ENCODE peak calls at places on chromosomes 13 and 19, in nine cellular contexts. K is anterior cingulate cortex; A is activated T-cell treated with anti-CD3 and anti-CD28 coated beads, Interleukin-2, amount 50 U/mL, for 24 hours; W is GM19239; N is GM04503; M is central memory CD8-positive, alpha-beta T cell; C is iPS-NIHi11; Y is astrocyte; O is T-helper 2 cell treated with Interferon-gamma antibody and Interleukin-4, amounts not matched to agents 5 μg/mL and 100 μg/mL, for 36 hours. H is an unnamed sample.

GRCh38 chr19:32287811-32288227 is 57.6 kb upstream of the ZNF507 start:
- DNase-seq in K (peak), O (no peak), W (no peak), A (no peak), N (peak), Y (peak), M (no peak), C (peak), H (peak)

GRCh38 chr13:36839981-36840380 is 21.0 kb downstream of the RFXAP start:
- DNase-seq in C (no peak), Y (no peak), A (no peak), N (no peak), O (no peak), M (no peak), K (no peak), W (no peak), H (no peak)

GRCh38 chr13:31008400-31009115 is 76.1 kb downstream of the TEX26 start:
- DNase-seq in A (no peak), O (peak), Y (peak), N (no peak), C (no peak), M (no peak), W (no peak), K (no peak), H (no peak)

GRCh38 chr13:80131204-80131603 is 209.7 kb downstream of the SPRY2 start:
- DNase-seq in M (no peak), W (no peak), Y (peak), O (no peak), N (no peak), C (peak), A (no peak), K (peak), H (no peak)

GRCh38 chr13:112748947-112749346 is 59.1 kb downstream of the ATP11A start:
- DNase-seq in W (no peak), A (no peak), O (no peak), N (peak), K (peak), Y (no peak), M (no peak), C (no peak), H (no peak)

GRCh38 chr13:61144834-61145593 is 270.6 kb downstream of the PCDH20 start:
- DNase-seq in C (no peak), A (no peak), K (no peak), N (no peak), M (no peak), O (no peak), W (no peak), Y (no peak), H (no peak)

GRCh38 chr19:18427080-18427751 is 8.0 kb downstream of the SSBP4 start:
- DNase-seq in W (no peak), A (no peak), N (no peak), Y (no peak), M (no peak), C (no peak), O (no peak), K (no peak), H (peak)

GRCh38 chr19:49150944-49151243 is 4.3 kb downstream of the HRC start:
- DNase-seq in O (no peak), W (no peak), C (no peak), K (no peak), M (no peak), Y (no peak), A (no peak), N (no peak), H (no peak)

GRCh38 chr13:26707122-26708006 is 53.2 kb downstream of the GPR12 start:
- DNase-seq in K (no peak), A (peak), O (no peak), M (peak), Y (peak), N (peak), C (peak), W (no peak), H (no peak)

GRCh38 chr13:23547000-23547590 is 23.1 kb upstream of the TNFRSF19 start:
- DNase-seq in K (no peak), C (peak), M (no peak), N (peak), Y (peak), O (no peak), A (no peak), W (no peak), H (peak)

GRCh38 chr13:58318495-58319167 is 687.1 kb downstream of the PCDH17 start:
- DNase-seq in C (no peak), K (no peak), Y (no peak), N (no peak), A (no peak), M (no peak), O (no peak), W (no peak), H (no peak)

GRCh38 chr13:32316476-32316875 is 1.2 kb downstream of the BRCA2 start:
- DNase-seq in M (no peak), N (no peak), K (no peak), C (no peak), O (no peak), Y (no peak), W (no peak), A (no peak), H (no peak)

GRCh38 chr13:75724742-75725504 is 88.8 kb downstream of the LMO7 start:
- DNase-seq in N (no peak), Y (no peak), O (no peak), W (no peak), C (no peak), A (no peak), K (no peak), M (no peak), H (no peak)

GRCh38 chr19:38551450-38551813 is 66.3 kb downstream of the MAP4K1 start:
- DNase-seq in A (peak), O (peak), M (no peak), Y (no peak), K (no peak), W (no peak), C (no peak), N (no peak), H (no peak)